ENCODE peak calls at places on chromosomes 5 and 9, in five cellular contexts. One of them, this sample, is unnamed.

GRCh38 chr9:4096121-4096520 is 203.7 kb downstream of the GLIS3 start:
- DNase-seq in activated CD4-positive, alpha-beta memory T cell treated with anti-CD3 and anti-CD28 coated beads, Interleukin-2, amount 10 ng/mL, durations not matched to agents 7 days and 5 days: no peak
- DNase-seq in NCI-H2107: no peak
- DNase-seq in RCC 7860: no peak
- DNase-seq in AG09319: no peak
- DNase-seq in this sample: no peak

GRCh38 chr9:105413486-105414068 is 34.3 kb upstream of the FSD1L start:
- DNase-seq in AG09319: peak
- DNase-seq in activated CD4-positive, alpha-beta memory T cell treated with anti-CD3 and anti-CD28 coated beads, Interleukin-2, amount 10 ng/mL, durations not matched to agents 7 days and 5 days: no peak
- DNase-seq in RCC 7860: peak
- DNase-seq in NCI-H2107: no peak
- DNase-seq in this sample: no peak

GRCh38 chr5:10832987-10833386 is 72.0 kb upstream of the DAP start:
- DNase-seq in RCC 7860: no peak
- DNase-seq in AG09319: peak
- DNase-seq in NCI-H2107: no peak
- DNase-seq in activated CD4-positive, alpha-beta memory T cell treated with anti-CD3 and anti-CD28 coated beads, Interleukin-2, amount 10 ng/mL, durations not matched to agents 7 days and 5 days: no peak
- DNase-seq in this sample: no peak

GRCh38 chr9:89428901-89429890 is 68.7 kb downstream of the SEMA4D start:
- DNase-seq in AG09319: no peak
- DNase-seq in RCC 7860: no peak
- DNase-seq in NCI-H2107: no peak
- DNase-seq in activated CD4-positive, alpha-beta memory T cell treated with anti-CD3 and anti-CD28 coated beads, Interleukin-2, amount 10 ng/mL, durations not matched to agents 7 days and 5 days: peak
- DNase-seq in this sample: no peak

GRCh38 chr5:16826379-16827125 is 109.5 kb downstream of the MYO10 start:
- DNase-seq in RCC 7860: no peak
- DNase-seq in AG09319: peak
- DNase-seq in NCI-H2107: no peak
- DNase-seq in activated CD4-positive, alpha-beta memory T cell treated with anti-CD3 and anti-CD28 coated beads, Interleukin-2, amount 10 ng/mL, durations not matched to agents 7 days and 5 days: no peak
- DNase-seq in this sample: no peak

GRCh38 chr5:178664141-178664540 is 37.3 kb upstream of the CLK4 start:
- DNase-seq in NCI-H2107: no peak
- DNase-seq in RCC 7860: no peak
- DNase-seq in activated CD4-positive, alpha-beta memory T cell treated with anti-CD3 and anti-CD28 coated beads, Interleukin-2, amount 10 ng/mL, durations not matched to agents 7 days and 5 days: no peak
- DNase-seq in AG09319: no peak
- DNase-seq in this sample: no peak

GRCh38 chr5:132704875-132705274 is 31.1 kb downstream of the IL4 start:
- DNase-seq in RCC 7860: no peak
- DNase-seq in NCI-H2107: no peak
- DNase-seq in AG09319: no peak
- DNase-seq in activated CD4-positive, alpha-beta memory T cell treated with anti-CD3 and anti-CD28 coated beads, Interleukin-2, amount 10 ng/mL, durations not matched to agents 7 days and 5 days: no peak
- DNase-seq in this sample: no peak

GRCh38 chr9:120528834-120529233 is 51.1 kb downstream of the CDK5RAP2 start:
- DNase-seq in RCC 7860: no peak
- DNase-seq in NCI-H2107: no peak
- DNase-seq in AG09319: no peak
- DNase-seq in activated CD4-positive, alpha-beta memory T cell treated with anti-CD3 and anti-CD28 coated beads, Interleukin-2, amount 10 ng/mL, durations not matched to agents 7 days and 5 days: no peak
- DNase-seq in this sample: no peak

GRCh38 chr5:16934669-16935068 is 1.4 kb downstream of the MYO10 start:
- DNase-seq in NCI-H2107: no peak
- DNase-seq in RCC 7860: peak
- DNase-seq in activated CD4-positive, alpha-beta memory T cell treated with anti-CD3 and anti-CD28 coated beads, Interleukin-2, amount 10 ng/mL, durations not matched to agents 7 days and 5 days: no peak
- DNase-seq in AG09319: no peak
- DNase-seq in this sample: no peak

GRCh38 chr5:6540111-6540830 is 91.6 kb downstream of the UBE2QL1 start:
- DNase-seq in RCC 7860: no peak
- DNase-seq in AG09319: no peak
- DNase-seq in activated CD4-positive, alpha-beta memory T cell treated with anti-CD3 and anti-CD28 coated beads, Interleukin-2, amount 10 ng/mL, durations not matched to agents 7 days and 5 days: no peak
- DNase-seq in NCI-H2107: no peak
- DNase-seq in this sample: no peak

GRCh38 chr5:143008809-143009521 is 238.8 kb downstream of the ARHGAP26 start:
- DNase-seq in activated CD4-positive, alpha-beta memory T cell treated with anti-CD3 and anti-CD28 coated beads, Interleukin-2, amount 10 ng/mL, durations not matched to agents 7 days and 5 days: peak
- DNase-seq in NCI-H2107: no peak
- DNase-seq in RCC 7860: peak
- DNase-seq in AG09319: no peak
- DNase-seq in this sample: no peak

GRCh38 chr9:38263534-38263933 is 129.0 kb upstream of the ALDH1B1 start:
- DNase-seq in RCC 7860: peak
- DNase-seq in NCI-H2107: no peak
- DNase-seq in AG09319: peak
- DNase-seq in activated CD4-positive, alpha-beta memory T cell treated with anti-CD3 and anti-CD28 coated beads, Interleukin-2, amount 10 ng/mL, durations not matched to agents 7 days and 5 days: no peak
- DNase-seq in this sample: peak

GRCh38 chr9:38087934-38088925 is 19.2 kb upstream of the SHB start:
- DNase-seq in AG09319: no peak
- DNase-seq in activated CD4-positive, alpha-beta memory T cell treated with anti-CD3 and anti-CD28 coated beads, Interleukin-2, amount 10 ng/mL, durations not matched to agents 7 days and 5 days: peak
- DNase-seq in NCI-H2107: no peak
- DNase-seq in RCC 7860: no peak
- DNase-seq in this sample: no peak

GRCh38 chr5:18553269-18553668 is 919.0 kb downstream of the TAF11L14 start:
- DNase-seq in RCC 7860: peak
- DNase-seq in AG09319: no peak
- DNase-seq in NCI-H2107: no peak
- DNase-seq in activated CD4-positive, alpha-beta memory T cell treated with anti-CD3 and anti-CD28 coated beads, Interleukin-2, amount 10 ng/mL, durations not matched to agents 7 days and 5 days: no peak
- DNase-seq in this sample: no peak

GRCh38 chr5:152592416-152592815 is 187.3 kb upstream of the NMUR2 start:
- DNase-seq in AG09319: no peak
- DNase-seq in RCC 7860: no peak
- DNase-seq in NCI-H2107: no peak
- DNase-seq in activated CD4-positive, alpha-beta memory T cell treated with anti-CD3 and anti-CD28 coated beads, Interleukin-2, amount 10 ng/mL, durations not matched to agents 7 days and 5 days: no peak
- DNase-seq in this sample: no peak

GRCh38 chr9:22308177-22308576 is 138.4 kb upstream of the DMRTA1 start:
- DNase-seq in AG09319: no peak
- DNase-seq in RCC 7860: peak
- DNase-seq in activated CD4-positive, alpha-beta memory T cell treated with anti-CD3 and anti-CD28 coated beads, Interleukin-2, amount 10 ng/mL, durations not matched to agents 7 days and 5 days: no peak
- DNase-seq in NCI-H2107: no peak
- DNase-seq in this sample: no peak

GRCh38 chr5:90293931-90294330 is 115.6 kb downstream of the CETN3 start:
- DNase-seq in RCC 7860: peak
- DNase-seq in NCI-H2107: no peak
- DNase-seq in AG09319: no peak
- DNase-seq in activated CD4-positive, alpha-beta memory T cell treated with anti-CD3 and anti-CD28 coated beads, Interleukin-2, amount 10 ng/mL, durations not matched to agents 7 days and 5 days: no peak
- DNase-seq in this sample: no peak

GRCh38 chr9:34550016-34550680 is 27.4 kb upstream of the ENHO start:
- DNase-seq in RCC 7860: no peak
- DNase-seq in NCI-H2107: no peak
- DNase-seq in activated CD4-positive, alpha-beta memory T cell treated with anti-CD3 and anti-CD28 coated beads, Interleukin-2, amount 10 ng/mL, durations not matched to agents 7 days and 5 days: no peak
- DNase-seq in AG09319: no peak
- DNase-seq in this sample: no peak

GRCh38 chr9:69168709-69169217 is 5.3 kb upstream of the TJP2 start:
- DNase-seq in NCI-H2107: no peak
- DNase-seq in RCC 7860: no peak
- DNase-seq in AG09319: no peak
- DNase-seq in activated CD4-positive, alpha-beta memory T cell treated with anti-CD3 and anti-CD28 coated beads, Interleukin-2, amount 10 ng/mL, durations not matched to agents 7 days and 5 days: peak
- DNase-seq in this sample: no peak

GRCh38 chr9:16505159-16505558 is 365.3 kb downstream of the BNC2 start:
- DNase-seq in NCI-H2107: no peak
- DNase-seq in activated CD4-positive, alpha-beta memory T cell treated with anti-CD3 and anti-CD28 coated beads, Interleukin-2, amount 10 ng/mL, durations not matched to agents 7 days and 5 days: no peak
- DNase-seq in RCC 7860: no peak
- DNase-seq in AG09319: no peak
- DNase-seq in this sample: no peak

GRCh38 chr5:96807099-96807654 is 568 bp downstream of the ERAP1 start:
- DNase-seq in NCI-H2107: no peak
- DNase-seq in AG09319: no peak
- DNase-seq in RCC 7860: peak
- DNase-seq in activated CD4-positive, alpha-beta memory T cell treated with anti-CD3 and anti-CD28 coated beads, Interleukin-2, amount 10 ng/mL, durations not matched to agents 7 days and 5 days: peak
- DNase-seq in this sample: no peak

GRCh38 chr5:5424736-5425135 is 2.3 kb downstream of the ICE1 start:
- DNase-seq in RCC 7860: no peak
- DNase-seq in AG09319: no peak
- DNase-seq in NCI-H2107: no peak
- DNase-seq in activated CD4-positive, alpha-beta memory T cell treated with anti-CD3 and anti-CD28 coated beads, Interleukin-2, amount 10 ng/mL, durations not matched to agents 7 days and 5 days: no peak
- DNase-seq in this sample: no peak

GRCh38 chr5:36630201-36630968 is 24.0 kb downstream of the SLC1A3 start:
- DNase-seq in AG09319: no peak
- DNase-seq in RCC 7860: no peak
- DNase-seq in NCI-H2107: no peak
- DNase-seq in activated CD4-positive, alpha-beta memory T cell treated with anti-CD3 and anti-CD28 coated beads, Interleukin-2, amount 10 ng/mL, durations not matched to agents 7 days and 5 days: no peak
- DNase-seq in this sample: no peak

GRCh38 chr5:133974142-133974541 is 5.7 kb upstream of the C5orf15 start:
- DNase-seq in RCC 7860: no peak
- DNase-seq in activated CD4-positive, alpha-beta memory T cell treated with anti-CD3 and anti-CD28 coated beads, Interleukin-2, amount 10 ng/mL, durations not matched to agents 7 days and 5 days: no peak
- DNase-seq in AG09319: no peak
- DNase-seq in NCI-H2107: no peak
- DNase-seq in this sample: no peak

GRCh38 chr5:169788168-169788567 is 151.1 kb downstream of the DOCK2 start:
- DNase-seq in RCC 7860: peak
- DNase-seq in activated CD4-positive, alpha-beta memory T cell treated with anti-CD3 and anti-CD28 coated beads, Interleukin-2, amount 10 ng/mL, durations not matched to agents 7 days and 5 days: no peak
- DNase-seq in AG09319: no peak
- DNase-seq in NCI-H2107: no peak
- DNase-seq in this sample: no peak

GRCh38 chr5:173888473-173889135 is 455 bp downstream of the CPEB4 start:
- DNase-seq in NCI-H2107: no peak
- DNase-seq in AG09319: no peak
- DNase-seq in RCC 7860: no peak
- DNase-seq in activated CD4-positive, alpha-beta memory T cell treated with anti-CD3 and anti-CD28 coated beads, Interleukin-2, amount 10 ng/mL, durations not matched to agents 7 days and 5 days: peak
- DNase-seq in this sample: no peak

GRCh38 chr9:120443489-120443888 is 136.5 kb downstream of the CDK5RAP2 start:
- DNase-seq in AG09319: peak
- DNase-seq in activated CD4-positive, alpha-beta memory T cell treated with anti-CD3 and anti-CD28 coated beads, Interleukin-2, amount 10 ng/mL, durations not matched to agents 7 days and 5 days: no peak
- DNase-seq in RCC 7860: no peak
- DNase-seq in NCI-H2107: no peak
- DNase-seq in this sample: peak

GRCh38 chr5:31854181-31854624 is 215.3 kb downstream of the PDZD2 start:
- DNase-seq in AG09319: no peak
- DNase-seq in RCC 7860: peak
- DNase-seq in activated CD4-positive, alpha-beta memory T cell treated with anti-CD3 and anti-CD28 coated beads, Interleukin-2, amount 10 ng/mL, durations not matched to agents 7 days and 5 days: no peak
- DNase-seq in NCI-H2107: no peak
- DNase-seq in this sample: peak

GRCh38 chr9:16626577-16627130 is 243.8 kb downstream of the BNC2 start:
- DNase-seq in activated CD4-positive, alpha-beta memory T cell treated with anti-CD3 and anti-CD28 coated beads, Interleukin-2, amount 10 ng/mL, durations not matched to agents 7 days and 5 days: no peak
- DNase-seq in AG09319: peak
- DNase-seq in NCI-H2107: peak
- DNase-seq in RCC 7860: peak
- DNase-seq in this sample: no peak

GRCh38 chr5:140255460-140256157 is 47.3 kb downstream of the PFDN1 start:
- DNase-seq in NCI-H2107: no peak
- DNase-seq in AG09319: no peak
- DNase-seq in RCC 7860: no peak
- DNase-seq in activated CD4-positive, alpha-beta memory T cell treated with anti-CD3 and anti-CD28 coated beads, Interleukin-2, amount 10 ng/mL, durations not matched to agents 7 days and 5 days: no peak
- DNase-seq in this sample: no peak

GRCh38 chr5:121735618-121736017 is 116.1 kb upstream of the FTMT start:
- DNase-seq in activated CD4-positive, alpha-beta memory T cell treated with anti-CD3 and anti-CD28 coated beads, Interleukin-2, amount 10 ng/mL, durations not matched to agents 7 days and 5 days: no peak
- DNase-seq in NCI-H2107: no peak
- DNase-seq in RCC 7860: no peak
- DNase-seq in AG09319: no peak
- DNase-seq in this sample: no peak

GRCh38 chr9:126531035-126531571 is 82.6 kb upstream of the LMX1B start:
- DNase-seq in NCI-H2107: no peak
- DNase-seq in activated CD4-positive, alpha-beta memory T cell treated with anti-CD3 and anti-CD28 coated beads, Interleukin-2, amount 10 ng/mL, durations not matched to agents 7 days and 5 days: no peak
- DNase-seq in RCC 7860: no peak
- DNase-seq in AG09319: no peak
- DNase-seq in this sample: no peak

This sample was measured in smooth muscle cell of the brain vasculature.